ENCODE peak calls at places on chromosome 16, in nine cellular contexts. Y is gastrocnemius medialis; W is SW480; Z is adipocyte; F is activated CD4-positive, alpha-beta T cell treated with anti-CD3 and anti-CD28 coated beads, Interleukin-2, amount 50 U/mL, for 24 hours; X is cardiac fibroblast; G is NCI-H1092; C is stimulated activated CD8-positive, alpha-beta memory T cell treated with anti-CD3 and anti-CD28 coated beads, Interleukin-15, amount 100 ng/mL, for 24 hours; A is MM.1S. H is an unnamed sample.

GRCh38 chr16:83952587-83952939 is 477 bp upstream of the OSGIN1 start:
- DNase-seq in Y (no peak), W (peak), Z (no peak), F (no peak), X (no peak), G (no peak), C (no peak), A (no peak), H (no peak)

GRCh38 chr16:5366126-5366525 is 268.5 kb upstream of the EEF2KMT start:
- DNase-seq in Y (no peak), W (no peak), Z (no peak), F (no peak), X (no peak), G (no peak), C (no peak), A (no peak), H (no peak)

GRCh38 chr16:71628810-71629209 is 2.8 kb downstream of the MARVELD3 start:
- DNase-seq in Y (no peak), W (peak), Z (no peak), F (no peak), X (peak), G (no peak), C (no peak), A (no peak), H (no peak)

GRCh38 chr16:86337581-86338402 is 172.5 kb upstream of the FOXF1 start:
- DNase-seq in Y (no peak), W (no peak), Z (no peak), F (no peak), X (no peak), G (no peak), C (no peak), A (no peak), H (no peak)

GRCh38 chr16:30119428-30119827 is 3.6 kb downstream of the MAPK3 start:
- DNase-seq in Y (no peak), W (no peak), Z (no peak), F (no peak), X (peak), G (no peak), C (no peak), A (no peak), H (no peak)

GRCh38 chr16:67504190-67505021 is 21.1 kb upstream of the AGRP start:
- DNase-seq in Y (peak), W (peak), Z (no peak), F (no peak), X (no peak), G (no peak), C (no peak), A (peak), H (no peak)

GRCh38 chr16:51880776-51881175 is 666.2 kb downstream of the TOX3 start:
- DNase-seq in Y (no peak), W (peak), Z (peak), F (no peak), X (peak), G (no peak), C (no peak), A (no peak), H (no peak)

GRCh38 chr16:21326459-21326858 is 48.4 kb upstream of the CRYM start:
- DNase-seq in Y (no peak), W (no peak), Z (no peak), F (no peak), X (no peak), G (no peak), C (no peak), A (no peak), H (no peak)

GRCh38 chr16:78183886-78184553 is 84.6 kb downstream of the WWOX start:
- DNase-seq in Y (no peak), W (no peak), Z (peak), F (no peak), X (no peak), G (peak), C (no peak), A (no peak), H (no peak)

GRCh38 chr16:71572497-71573116 is 4.3 kb downstream of the TAT start:
- DNase-seq in Y (no peak), W (no peak), Z (no peak), F (no peak), X (no peak), G (no peak), C (no peak), A (no peak), H (no peak)

GRCh38 chr16:87076950-87077749 is 240.0 kb downstream of the C16orf95 start:
- DNase-seq in Y (peak), W (peak), Z (peak), F (peak), X (peak), G (no peak), C (no peak), A (peak), H (peak)

H was measured in activated CD8-positive, alpha-beta memory T cell treated with anti-CD3 and anti-CD28 coated beads for 48 hours.